ENCODE peak calls at places on chromosomes 1 and 21, in four cellular contexts. E is fibroblast of lung, Q is foreskin fibroblast, R is fibroblast of mammary gland. Y is an unnamed sample.

GRCh38 chr21:45453308-45453950 is 48.5 kb downstream of the COL18A1 start:
- DNase-seq in E (no peak), Q (no peak), R (no peak), Y (no peak)

GRCh38 chr1:110098222-110099026 is 13.8 kb upstream of the UBL4B start:
- DNase-seq in Q (no peak), R (no peak), E (no peak), Y (no peak)

GRCh38 chr1:221254813-221255212 is 375.6 kb downstream of the HLX start:
- DNase-seq in Q (no peak), R (no peak), E (no peak), Y (no peak)

GRCh38 chr21:36718951-36719501 is 20.1 kb downstream of the SIM2 start:
- DNase-seq in R (no peak), Q (no peak), E (no peak), Y (peak)

GRCh38 chr1:115313173-115313572 is 24.9 kb downstream of the NGF start:
- DNase-seq in E (no peak), R (no peak), Q (no peak), Y (no peak)

GRCh38 chr1:167447521-167448136 is 70.7 kb downstream of the CD247 start:
- DNase-seq in Q (no peak), E (no peak), R (no peak), Y (no peak)

GRCh38 chr1:160904783-160905616 is 20.0 kb upstream of the ITLN1 start:
- DNase-seq in E (no peak), R (no peak), Q (no peak), Y (no peak)

GRCh38 chr1:113297749-113298148 is 92.6 kb upstream of the MAGI3 start:
- DNase-seq in Q (no peak), R (no peak), E (no peak), Y (no peak)

GRCh38 chr1:153617677-153618076 is 1.6 kb upstream of the S100A14 start:
- DNase-seq in R (peak), E (peak), Q (no peak), Y (no peak)

GRCh38 chr1:51423098-51423821 is 92.9 kb upstream of the TTC39A start:
- DNase-seq in Q (peak), E (peak), R (peak), Y (peak)

GRCh38 chr1:96845464-96845863 is 123.9 kb downstream of the PTBP2 start:
- DNase-seq in R (peak), Q (no peak), E (no peak), Y (no peak)

GRCh38 chr1:226135059-226135651 is 51.4 kb downstream of the ACBD3 start:
- DNase-seq in E (no peak), Q (no peak), R (no peak), Y (peak)

GRCh38 chr1:230851291-230851691 is 17.0 kb downstream of the C1orf198 start:
- DNase-seq in E (no peak), Q (peak), R (no peak), Y (no peak)

GRCh38 chr1:239368436-239369109 is 17.8 kb upstream of the CHRM3 start:
- DNase-seq in R (no peak), E (no peak), Q (no peak), Y (no peak)

GRCh38 chr1:151992345-151993083 is 1.1 kb downstream of the S100A10 start:
- DNase-seq in Q (peak), R (peak), E (peak), Y (peak)

GRCh38 chr1:23290811-23291565 is 53.1 kb downstream of the HNRNPR start:
- DNase-seq in Q (no peak), R (no peak), E (no peak), Y (no peak)
- TF ChIP-seq CTCF in Q (no peak), R (no peak), E (no peak), Y (no peak)

GRCh38 chr1:213061263-213061662 is 10.2 kb downstream of the RPS6KC1 start:
- DNase-seq in R (no peak), Q (no peak), E (no peak), Y (no peak)
- TF ChIP-seq CTCF in R (no peak), Q (no peak), E (no peak), Y (peak)

GRCh38 chr1:117676615-117677130 is 70.8 kb downstream of the TENT5C start:
- DNase-seq in R (no peak), Q (no peak), E (no peak), Y (no peak)

GRCh38 chr1:117673405-117673804 is 67.6 kb downstream of the TENT5C start:
- DNase-seq in Q (peak), E (peak), R (peak), Y (peak)

GRCh38 chr1:117675907-117676430 is 70.1 kb downstream of the TENT5C start:
- DNase-seq in E (no peak), R (no peak), Q (no peak), Y (no peak)

GRCh38 chr1:117672756-117673155 is 66.9 kb downstream of the TENT5C start:
- DNase-seq in E (no peak), Q (no peak), R (no peak), Y (no peak)

DNA sequence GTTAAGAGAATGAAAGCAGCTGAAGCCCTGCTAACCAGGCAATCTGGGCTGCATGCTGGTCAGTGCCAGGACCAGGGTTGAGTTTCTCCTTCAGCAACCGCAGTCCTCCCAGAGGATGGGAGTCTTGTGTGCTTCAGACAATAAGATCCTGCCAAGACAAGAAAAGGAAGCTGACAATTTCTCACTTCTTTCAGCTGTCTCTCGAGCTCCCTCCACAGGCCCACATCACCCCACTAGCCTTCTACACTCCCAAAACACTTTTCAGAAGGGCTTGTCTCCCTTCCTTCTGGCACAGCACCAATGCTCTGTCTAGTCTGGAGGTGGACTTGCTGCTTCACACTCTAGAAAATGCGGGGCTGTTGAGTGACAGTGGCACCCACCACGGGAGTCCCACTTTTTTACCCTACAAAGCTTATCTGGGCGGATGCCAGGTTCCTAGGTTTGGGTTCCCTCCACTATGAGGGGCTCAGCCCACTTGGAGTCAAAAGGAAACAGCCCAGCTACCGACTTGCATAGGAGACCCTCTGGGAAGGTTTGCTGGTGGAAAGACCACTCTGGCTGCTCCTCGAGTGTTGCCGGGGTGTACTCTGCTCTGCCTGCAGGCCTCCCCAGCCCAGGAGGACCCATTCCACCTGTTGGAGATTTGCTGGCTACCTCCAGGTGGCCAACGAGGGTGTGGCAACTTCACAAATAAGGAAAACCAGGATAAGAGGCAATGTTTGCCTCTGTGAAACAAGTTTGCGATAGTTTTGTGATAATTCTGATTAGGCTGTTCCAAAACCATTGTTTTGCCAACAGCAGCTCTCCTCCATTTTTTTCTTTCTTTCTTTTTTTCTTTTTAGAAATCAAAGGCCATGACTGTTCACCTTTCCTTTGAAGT is 68.9 kb downstream of the TENT5C start:
- DNase-seq in R (peak), Q (peak), E (no peak), Y (no peak)
- TF ChIP-seq CTCF in R (peak), Q (peak), E (no peak), Y (peak)

GRCh38 chr1:164382384-164382783 is 176.6 kb upstream of the PBX1 start:
- DNase-seq in R (no peak), E (no peak), Q (no peak), Y (no peak)

GRCh38 chr1:164380893-164381292 is 178.1 kb upstream of the PBX1 start:
- DNase-seq in Q (peak), R (peak), E (peak), Y (no peak)

GRCh38 chr1:164384262-164384661 is 174.7 kb upstream of the PBX1 start:
- DNase-seq in Q (no peak), R (no peak), E (no peak), Y (no peak)
- TF ChIP-seq CTCF in Q (no peak), R (no peak), E (no peak), Y (no peak)